ENCODE peak calls at places on chromosomes 7 and 10, in six cellular contexts. J, U, S, L, D and A are unnamed samples.

GRCh38 chr7:43119371-43120069 is 7.1 kb downstream of the HECW1 start:
- DNase-seq in J (no peak), U (no peak), S (no peak), L (no peak), D (no peak), A (peak; percentile 69)

GRCh38 chr7:40836218-40836617 is 701.4 kb downstream of the SUGCT start:
- DNase-seq in J (no peak), U (no peak), S (no peak), L (no peak), D (no peak), A (no peak)

GRCh38 chr10:69574571-69574978 is 1.4 kb upstream of the NEUROG3 start:
- DNase-seq in J (no peak), U (no peak), S (no peak), L (no peak), D (no peak), A (peak; percentile 33)

GRCh38 chr10:31768467-31768866 is 160.2 kb downstream of the ARHGAP12 start:
- DNase-seq in J (no peak), U (no peak), S (no peak), L (no peak), D (no peak), A (no peak)

GRCh38 chr10:17201165-17202013 is at the start of gene TRDMT1:
- DNase-seq in J (peak; percentile 92), U (peak; percentile 85), S (peak; percentile 90), L (peak; percentile 23), D (peak; percentile 88), A (peak; percentile 53)

GRCh38 chr7:28705350-28705749 is 252.8 kb downstream of the TRIL start:
- DNase-seq in J (no peak), U (no peak), S (no peak), L (no peak), D (no peak), A (no peak)

GRCh38 chr10:7601023-7601656 is 65.6 kb downstream of the ITIH5 start:
- DNase-seq in J (no peak), U (no peak), S (no peak), L (no peak), D (no peak), A (no peak)

GRCh38 chr7:99614495-99614894 is 2.3 kb upstream of the ZSCAN25 start:
- DNase-seq in J (no peak), U (no peak), S (no peak), L (no peak), D (no peak), A (no peak)

GRCh38 chr7:150507947-150508602 is 6.6 kb upstream of the GIMAP7 start:
- DNase-seq in J (no peak), U (no peak), S (no peak), L (no peak), D (no peak), A (no peak)

GRCh38 chr10:178208-178607 is 43.0 kb downstream of the ZMYND11 start:
- DNase-seq in J (peak; percentile 33), U (no peak), S (no peak), L (no peak), D (no peak), A (no peak)

GRCh38 chr10:2800178-2800577 is 267.2 kb upstream of the PFKP start:
- DNase-seq in J (no peak), U (no peak), S (no peak), L (no peak), D (no peak), A (no peak)

GRCh38 chr7:23331132-23331531 is 32.0 kb downstream of the MALSU1 start:
- DNase-seq in J (no peak), U (no peak), S (no peak), L (no peak), D (no peak), A (no peak)

GRCh38 chr10:76357726-76358125 is 926.3 kb downstream of the LRMDA start:
- DNase-seq in J (no peak), U (no peak), S (no peak), L (no peak), D (no peak), A (no peak)

GRCh38 chr10:128959746-128960145 is 507.3 kb upstream of the MGMT start:
- DNase-seq in J (no peak), U (no peak), S (no peak), L (no peak), D (no peak), A (no peak)

GRCh38 chr7:83365746-83366145 is 203.1 kb upstream of the PCLO start:
- DNase-seq in J (no peak), U (no peak), S (no peak), L (no peak), D (no peak), A (no peak)

GRCh38 chr7:143394068-143394467 is 12.9 kb downstream of the ZYX start:
- DNase-seq in J (no peak), U (no peak), S (no peak), L (no peak), D (no peak), A (no peak)
- TF ChIP-seq POLR2A in J (no peak), U (no peak), S (no peak), L (no peak), D (no peak), A (no peak)

GRCh38 chr10:95221124-95221523 is 27.1 kb downstream of the ACSM6 start:
- DNase-seq in J (peak; percentile 65), U (no peak), S (no peak), L (no peak), D (no peak), A (no peak)
- TF ChIP-seq POLR2A in J (no peak), U (no peak), S (no peak), L (no peak), D (no peak), A (no peak)

GRCh38 chr10:30433779-30434272 is at the start of gene MAP3K8:
- DNase-seq in J (peak; percentile 94), U (peak; percentile 90), S (peak; percentile 92), L (peak; percentile 64), D (peak; percentile 89), A (peak; percentile 69)
- TF ChIP-seq POLR2A in J (peak; percentile 92), U (no peak), S (peak; percentile 54), L (peak; percentile 37), D (peak; percentile 89), A (peak; percentile 65)

GRCh38 chr7:132189881-132190280 is 386.4 kb downstream of the PLXNA4 start:
- DNase-seq in J (no peak), U (no peak), S (no peak), L (no peak), D (no peak), A (no peak)
- TF ChIP-seq POLR2A in J (no peak), U (no peak), S (no peak), L (no peak), D (no peak), A (no peak)

DNA sequence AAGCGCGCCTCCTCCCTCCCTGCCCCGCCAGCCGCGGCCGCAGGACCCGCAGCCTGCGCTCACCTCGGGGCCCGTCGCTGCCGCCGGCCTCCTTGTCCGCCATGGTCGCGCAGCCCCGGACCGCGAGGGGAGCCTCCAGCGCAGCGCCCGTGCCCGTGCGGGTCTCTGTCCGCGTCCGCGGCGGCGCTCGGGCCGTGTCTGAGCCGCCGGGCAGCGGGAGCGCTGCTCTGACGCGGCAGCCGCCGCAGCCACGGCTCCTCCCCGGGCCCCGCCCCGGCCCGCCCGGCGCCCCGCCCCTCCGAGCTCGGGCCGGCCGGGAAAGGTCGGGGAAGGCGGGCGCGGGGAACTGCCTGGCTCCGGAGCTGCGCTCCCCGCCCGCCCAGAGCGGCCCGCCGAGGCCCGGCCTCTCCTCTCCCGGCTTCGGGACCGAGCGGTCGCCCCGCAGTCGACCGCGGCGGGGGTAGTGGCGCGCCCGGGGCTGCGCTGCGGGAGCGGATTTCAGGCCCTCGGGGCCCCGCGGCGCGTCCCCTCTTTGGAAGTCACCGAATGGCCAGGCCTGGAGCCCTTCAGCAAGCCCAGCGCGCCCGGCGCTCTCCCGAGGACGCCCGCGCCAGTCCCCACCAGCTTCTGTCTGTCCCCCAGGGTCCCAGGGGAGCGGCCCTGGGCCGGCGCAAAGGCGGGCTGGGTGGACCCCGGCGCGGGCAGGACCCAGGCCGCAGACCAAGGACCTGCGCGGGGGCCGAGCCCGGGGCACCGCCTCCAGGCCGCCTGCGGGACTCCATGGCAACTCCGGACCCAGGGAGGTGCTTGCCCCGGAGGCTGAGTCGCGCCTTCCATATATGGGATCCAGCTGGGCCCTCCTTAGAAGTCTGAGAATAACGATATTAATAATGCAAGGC is at the start of gene HSPA12A:
- DNase-seq in J (peak; percentile 76), U (peak; percentile 80), S (peak; percentile 82), L (no peak), D (peak; percentile 87), A (peak; percentile 86)
- TF ChIP-seq POLR2A in J (peak; percentile 94), U (no peak), S (peak; percentile 79), L (no peak), D (peak; percentile 32), A (peak; percentile 94)

GRCh38 chr10:101578803-101579515 is 9.1 kb downstream of the POLL start:
- DNase-seq in J (no peak), U (no peak), S (no peak), L (no peak), D (no peak), A (no peak)
- TF ChIP-seq POLR2A in J (no peak), U (no peak), S (no peak), L (no peak), D (no peak), A (no peak)

DNA sequence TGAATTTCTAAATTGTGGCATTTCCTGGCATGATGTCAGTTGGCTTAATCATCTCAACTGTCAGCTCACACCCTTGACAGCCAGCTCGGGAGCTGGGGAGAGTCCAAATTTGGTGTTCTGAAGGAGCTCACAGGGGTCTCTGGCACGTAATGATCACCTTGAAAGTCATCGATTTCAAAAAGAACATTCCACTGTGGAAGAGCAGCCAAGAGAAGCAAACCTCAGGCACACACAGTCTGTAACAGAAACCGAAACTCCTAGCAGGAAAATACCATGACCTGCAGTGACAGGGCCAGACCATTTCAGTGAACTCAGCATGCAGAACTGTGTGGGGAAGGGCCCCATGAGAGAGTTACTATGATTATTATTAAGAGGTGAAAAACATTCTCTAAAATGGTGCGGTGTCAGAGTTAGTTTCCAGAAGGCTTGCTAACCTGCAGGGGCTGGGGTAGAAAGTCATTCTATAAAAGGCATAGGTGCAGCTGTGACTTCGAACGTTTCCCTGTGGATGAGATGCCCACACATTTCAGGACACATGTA is 26.4 kb upstream of the KLF6 start:
- DNase-seq in J (no peak), U (peak; percentile 58), S (peak; percentile 72), L (no peak), D (peak; percentile 72), A (no peak)
- TF ChIP-seq POLR2A in J (no peak), U (no peak), S (peak; percentile 65), L (no peak), D (peak; percentile 42), A (no peak)

DNA sequence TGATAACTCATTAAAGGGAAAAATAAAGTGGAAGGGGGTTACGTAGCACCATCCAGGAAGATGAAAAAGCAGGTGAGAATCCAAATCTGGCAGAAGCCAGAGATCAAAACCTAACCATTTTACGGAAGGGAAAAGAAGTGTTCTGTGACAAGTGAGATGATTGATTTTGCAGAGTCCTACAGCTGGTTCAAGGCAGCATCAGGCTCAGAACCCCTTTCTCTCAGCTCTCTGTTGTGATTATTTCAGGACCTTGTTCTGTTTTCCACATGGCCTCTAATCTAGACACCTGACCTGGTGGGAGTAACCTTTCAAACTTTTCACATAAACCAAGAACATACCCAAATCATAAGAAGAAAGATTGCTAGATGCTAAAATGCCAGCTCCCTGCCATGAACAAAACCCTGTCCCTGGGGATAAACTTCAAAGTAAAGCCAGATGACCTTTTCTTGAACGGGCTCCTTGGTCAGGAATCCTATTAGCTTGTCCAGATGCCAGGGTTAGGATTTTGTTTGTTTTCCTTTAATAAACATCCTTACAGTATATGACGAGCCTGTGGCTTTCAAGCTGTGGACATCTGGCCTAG is 5.9 kb downstream of the DUSP5 start:
- DNase-seq in J (no peak), U (no peak), S (no peak), L (no peak), D (no peak), A (no peak)
- TF ChIP-seq POLR2A in J (no peak), U (no peak), S (no peak), L (no peak), D (no peak), A (no peak)

GRCh38 chr7:116862234-116863167 is at the start of gene CAPZA2:
- DNase-seq in J (peak; percentile 93), U (peak; percentile 96), S (peak; percentile 94), L (peak; percentile 55), D (peak; percentile 94), A (peak; percentile 90)
- TF ChIP-seq POLR2A in J (peak; percentile 80), U (no peak), S (peak; percentile 80), L (peak; percentile 71), D (peak; percentile 76), A (peak; percentile 83)